ENCODE peak calls at places on chromosomes 4 and X, in nine cellular contexts. T is GM12865, U is adipocyte, I is IMR-90, E is heart left ventricle, L is fibroblast of mammary gland, X is aorta, D is right cardiac atrium, P is HFF-Myc. F is an unnamed sample.

GRCh38 chr4:184358521-184359232 is 115.7 kb downstream of the IRF2 start:
- DNase-seq in T (no peak), D (no peak), X (no peak), I (no peak), U (no peak), L (no peak), E (no peak), P (no peak), F (no peak)

GRCh38 chrX:40570346-40571093 is 10.2 kb upstream of the ATP6AP2 start:
- DNase-seq in I (no peak), P (no peak), X (no peak), D (no peak), T (peak; percentile 69), E (no peak), U (no peak), L (no peak), F (no peak)

GRCh38 chr4:38488891-38489861 is 174.8 kb upstream of the KLF3 start:
- DNase-seq in U (peak; percentile 31), I (no peak), T (no peak), X (no peak), D (no peak), L (no peak), E (no peak), P (no peak), F (peak; percentile 28)

GRCh38 chr4:21845663-21846062 is 102.9 kb downstream of the KCNIP4 start:
- DNase-seq in D (no peak), X (no peak), T (no peak), I (peak; percentile 18), U (peak; percentile 37), L (peak; percentile 57), P (no peak), E (no peak), F (no peak)

GRCh38 chr4:5750052-5750950 is 39.3 kb downstream of the EVC start:
- DNase-seq in D (no peak), E (no peak), P (peak; percentile 66), X (no peak), U (peak; percentile 67), L (peak; percentile 88), T (no peak), I (peak; percentile 84), F (no peak)

GRCh38 chrX:118418811-118419251 is 72.9 kb downstream of the WDR44 start:
- DNase-seq in I (no peak), X (no peak), D (no peak), T (no peak), U (no peak), P (no peak), L (no peak), E (no peak), F (peak; percentile 23)

GRCh38 chrX:24760601-24761000 is 66.9 kb downstream of the POLA1 start:
- DNase-seq in X (no peak), L (peak; percentile 30), U (peak; percentile 3), E (no peak), P (peak; percentile 4), I (peak; percentile 60), D (no peak), T (no peak), F (no peak)

GRCh38 chr4:137125011-137125410 is 407.3 kb downstream of the PCDH18 start:
- DNase-seq in U (peak; percentile 75), D (no peak), E (peak; percentile 16), X (peak; percentile 44), I (peak; percentile 55), P (peak; percentile 38), T (no peak), L (peak; percentile 71), F (no peak)

GRCh38 chr4:114368751-114369150 is 229.9 kb upstream of the UGT8 start:
- DNase-seq in T (no peak), P (no peak), L (peak; percentile 45), I (no peak), E (no peak), U (no peak), D (no peak), X (no peak), F (no peak)

GRCh38 chrX:24526616-24527015 is 61.5 kb downstream of the PDK3 start:
- DNase-seq in X (no peak), D (no peak), I (no peak), P (no peak), L (no peak), T (no peak), E (no peak), U (no peak), F (no peak)

GRCh38 chr4:42655248-42655647 is 1.7 kb downstream of the ATP8A1 start:
- DNase-seq in I (no peak), X (no peak), D (no peak), T (peak; percentile 48), L (no peak), E (no peak), P (no peak), U (no peak), F (no peak)

GRCh38 chr4:6105311-6105911 is 87.2 kb upstream of the C4orf50 start:
- DNase-seq in D (no peak), T (no peak), I (no peak), E (peak; percentile 2), U (no peak), P (no peak), X (no peak), L (no peak), F (no peak)

GRCh38 chrX:69093960-69094935 is 71.0 kb downstream of the PJA1 start:
- DNase-seq in U (peak; percentile 63), X (no peak), E (no peak), P (no peak), L (peak; percentile 63), I (peak; percentile 60), T (peak; percentile 45), D (no peak), F (no peak)

GRCh38 chrX:28124416-28124815 is 143.2 kb upstream of the DCAF8L1 start:
- DNase-seq in P (no peak), D (no peak), E (no peak), T (no peak), I (peak; percentile 3), U (no peak), X (no peak), L (no peak), F (no peak)

GRCh38 chrX:30282527-30282926 is 26.7 kb downstream of the NR0B1 start:
- DNase-seq in I (peak; percentile 10), T (no peak), U (peak; percentile 19), E (no peak), X (no peak), L (peak; percentile 36), P (no peak), D (no peak), F (no peak)

GRCh38 chrX:8284131-8284530 is 113.1 kb upstream of the VCX2 start:
- DNase-seq in P (no peak), E (no peak), T (no peak), L (peak; percentile 4), U (no peak), D (no peak), I (no peak), X (no peak), F (no peak)

GRCh38 chrX:107674480-107675364 is 46.4 kb downstream of the PRPS1 start:
- DNase-seq in X (peak; percentile 75), E (peak; percentile 69), D (peak; percentile 81), U (peak; percentile 74), L (peak; percentile 95), I (no peak), T (peak; percentile 28), P (no peak), F (peak; percentile 38)

GRCh38 chr4:138507527-138507926 is 265.4 kb upstream of the SLC7A11 start:
- DNase-seq in T (no peak), P (no peak), E (no peak), X (no peak), D (no peak), U (peak; percentile 77), I (peak; percentile 69), L (peak; percentile 23), F (no peak)

GRCh38 chr4:1318488-1319213 is 28.4 kb upstream of the UVSSA start:
- DNase-seq in T (no peak), L (no peak), I (no peak), P (no peak), D (peak; percentile 61), X (no peak), U (no peak), E (no peak), F (peak; percentile 31)

DNA sequence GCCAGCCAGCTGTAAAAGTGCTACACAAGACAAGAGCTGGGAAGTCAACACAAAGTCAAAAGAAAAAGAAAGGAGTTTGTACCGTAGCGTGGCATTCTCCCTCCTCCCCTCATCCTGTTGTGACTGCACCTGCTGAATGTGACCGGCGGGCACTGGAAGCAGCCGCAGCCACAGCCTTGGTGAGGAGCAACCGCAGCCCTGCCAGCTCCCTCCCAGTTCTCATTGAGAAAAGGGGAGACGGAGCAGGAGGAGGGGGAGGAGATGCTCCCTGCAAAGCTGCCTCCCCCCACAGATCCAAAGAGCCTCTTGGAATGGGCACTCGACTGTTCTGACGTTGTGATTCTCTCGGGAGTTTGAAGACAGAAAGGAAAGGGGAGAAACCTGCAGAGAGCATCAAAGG is 429.9 kb downstream of the MAPK10 start:
- DNase-seq in D (no peak), T (no peak), E (no peak), U (no peak), L (no peak), P (no peak), I (no peak), X (no peak), F (peak; percentile 58)
- H3K4me3 ChIP-seq in D (peak overlapping the region; percentile 20), T (no peak overlapping the region), E (no peak overlapping the region), U (no peak overlapping the region), L (no peak overlapping the region), P (no peak overlapping the region), I (no peak overlapping the region), X (no peak overlapping the region), F (no peak overlapping the region)

DNA sequence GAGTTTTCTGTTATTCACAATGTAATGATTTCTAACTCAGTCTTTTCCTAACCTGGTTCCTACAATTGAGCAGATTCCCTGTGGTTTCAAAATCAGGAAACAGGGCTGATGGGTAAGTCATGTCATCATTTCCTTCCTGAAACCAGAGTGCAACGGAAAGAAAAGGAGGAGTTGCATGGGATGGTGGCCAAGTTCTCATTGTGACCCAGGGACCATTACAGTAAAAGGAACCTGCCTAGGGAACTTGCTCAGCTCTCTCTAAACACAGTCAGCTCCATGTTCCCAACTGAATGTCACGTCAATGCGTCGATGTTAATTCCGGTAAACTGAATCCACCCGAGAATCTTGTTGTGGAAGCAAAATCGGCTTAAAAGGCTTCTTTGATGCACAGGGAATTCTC is 51.2 kb downstream of the LGI2 start:
- DNase-seq in T (no peak), P (no peak), I (no peak), E (peak; percentile 85), D (peak; percentile 53), X (peak; percentile 77), U (no peak), L (peak; percentile 50), F (no peak)
- H3K4me3 ChIP-seq in T (no peak overlapping the region), P (no peak overlapping the region), I (no peak overlapping the region), E (peak overlapping the region; percentile 16), D (peak overlapping the region; percentile 45), X (no peak overlapping the region), U (peak overlapping the region; percentile 75), L (peak overlapping the region; percentile 29), F (no peak overlapping the region)

DNA sequence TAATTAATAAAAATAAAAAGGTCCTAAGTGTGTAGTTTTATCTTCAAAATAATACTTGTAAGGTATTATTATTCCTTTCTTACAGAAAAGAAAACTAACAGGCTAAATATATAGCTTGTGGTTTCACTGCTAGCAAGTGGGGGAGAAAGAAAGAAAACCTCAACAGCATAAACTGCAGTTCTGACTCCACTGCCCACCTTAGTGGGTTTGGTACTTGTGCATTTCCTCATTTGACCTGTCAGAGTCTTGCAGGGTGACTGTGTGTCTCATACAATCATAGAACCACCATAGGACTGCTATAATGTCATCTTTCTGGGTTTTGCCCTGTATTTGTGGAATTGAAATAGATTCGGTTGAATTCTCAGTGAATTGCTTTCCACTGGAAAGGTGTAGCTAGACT is 94.7 kb upstream of the PUDP start:
- DNase-seq in T (peak; percentile 54), E (no peak), L (no peak), P (no peak), D (no peak), X (no peak), I (no peak), U (no peak), F (no peak)
- H3K4me3 ChIP-seq in T (no peak overlapping the region), E (no peak overlapping the region), L (no peak overlapping the region), P (no peak overlapping the region), D (no peak overlapping the region), X (no peak overlapping the region), I (no peak overlapping the region), U (no peak overlapping the region), F (no peak overlapping the region)

GRCh38 chr4:26179316-26179760 is 141.5 kb upstream of the RBPJ start:
- DNase-seq in D (no peak), E (no peak), U (no peak), X (no peak), P (no peak), T (peak; percentile 82), L (no peak), I (no peak), F (no peak)
- H3K4me3 ChIP-seq in D (no peak overlapping the region), E (no peak overlapping the region), U (no peak overlapping the region), X (no peak overlapping the region), P (no peak overlapping the region), T (no peak overlapping the region), L (no peak overlapping the region), I (no peak overlapping the region), F (no peak overlapping the region)